ENCODE peak calls at places on chromosomes 16 and 17, in five cellular contexts. G is uterus, B is cardiac muscle cell, K is mucosa of descending colon, X is lower lobe of right lung. J is an unnamed sample.
A peak's percentile ranks its signal among the peaks of the same experiment; 100 is the strongest.

GRCh38 chr17:44084131-44084538 is 13.6 kb downstream of the G6PC3 start:
- DNase-seq in G (no peak), X (no peak), B (no peak), K (peak; percentile 40), J (no peak)

GRCh38 chr16:66292241-66292935 is 74.1 kb upstream of the CDH5 start:
- DNase-seq in K (no peak), B (no peak), G (no peak), X (no peak), J (no peak)

GRCh38 chr16:83878838-83879237 is 20.1 kb upstream of the MLYCD start:
- DNase-seq in K (peak; percentile 18), X (no peak), B (peak; percentile 73), G (no peak), J (no peak)

GRCh38 chr17:52025231-52025630 is 133.3 kb downstream of the CA10 start:
- DNase-seq in X (no peak), B (no peak), G (no peak), K (no peak), J (no peak)

GRCh38 chr16:48323783-48324775 is 61.1 kb downstream of the SIAH1 start:
- DNase-seq in G (no peak), X (no peak), B (no peak), K (no peak), J (no peak)

GRCh38 chr16:27317320-27317719 is 3.5 kb downstream of the IL4R start:
- DNase-seq in X (no peak), G (no peak), K (no peak), B (no peak), J (peak; percentile 70)

GRCh38 chr17:40558300-40558584 is 7.0 kb downstream of the CCR7 start:
- DNase-seq in G (no peak), B (no peak), K (no peak), X (no peak), J (no peak)

GRCh38 chr17:29582767-29583166 is 6.7 kb downstream of the GIT1 start:
- DNase-seq in G (no peak), K (no peak), X (no peak), B (no peak), J (no peak)

GRCh38 chr16:880471-881171 is 80.1 kb upstream of the GNG13 start:
- DNase-seq in K (no peak), G (no peak), B (no peak), X (peak; percentile 38), J (peak; percentile 48)

GRCh38 chr17:14792751-14793150 is 472.4 kb downstream of the PMP22 start:
- DNase-seq in K (no peak), B (peak; percentile 27), G (peak; percentile 23), X (no peak), J (no peak)

GRCh38 chr17:81575836-81576235 is 23.7 kb upstream of the FAAP100 start:
- DNase-seq in G (no peak), X (no peak), B (no peak), K (no peak), J (no peak)

GRCh38 chr17:53896047-53896446 is 73.3 kb downstream of the KIF2B start:
- DNase-seq in K (no peak), B (peak; percentile 1), X (no peak), G (no peak), J (no peak)

GRCh38 chr17:74337834-74338500 is 11.9 kb downstream of the KIF19 start:
- DNase-seq in X (no peak), K (no peak), B (no peak), G (no peak), J (no peak)

GRCh38 chr17:6508026-6508425 is 48.3 kb downstream of the PITPNM3 start:
- DNase-seq in G (no peak), X (no peak), K (no peak), B (no peak), J (no peak)

GRCh38 chr17:31460226-31460721 is 68.8 kb downstream of the RAB11FIP4 start:
- DNase-seq in K (no peak), B (no peak), X (no peak), G (no peak), J (no peak)

GRCh38 chr17:17725853-17726720 is 44.8 kb downstream of the RAI1 start:
- DNase-seq in X (no peak), K (no peak), G (no peak), B (no peak), J (peak; percentile 86)

GRCh38 chr16:77782694-77783093 is 5.7 kb upstream of the VAT1L start:
- DNase-seq in X (no peak), K (no peak), G (no peak), B (peak; percentile 5), J (no peak)

GRCh38 chr16:14436410-14436955 is 193.6 kb downstream of the PARN start:
- DNase-seq in X (no peak), B (no peak), G (no peak), K (no peak), J (no peak)

GRCh38 chr17:74454197-74455024 is 12.0 kb upstream of the CD300A start:
- DNase-seq in B (peak; percentile 92), X (peak; percentile 94), K (peak; percentile 92), G (peak; percentile 92), J (peak; percentile 96)

GRCh38 chr17:66975188-66975587 is 10.7 kb downstream of the CACNG4 start:
- DNase-seq in G (no peak), K (no peak), B (no peak), X (no peak), J (no peak)

GRCh38 chr16:21526923-21527807 is 72.2 kb upstream of the METTL9 start:
- DNase-seq in B (no peak), X (peak; percentile 44), K (no peak), G (no peak), J (peak; percentile 68)

GRCh38 chr16:84737658-84738057 is 37.9 kb downstream of the USP10 start:
- DNase-seq in G (no peak), K (peak; percentile 80), X (peak; percentile 53), B (no peak), J (no peak)

GRCh38 chr17:60087882-60088669 is 9.4 kb upstream of the HEATR6 start:
- DNase-seq in X (no peak), K (peak; percentile 30), G (no peak), B (peak; percentile 63), J (no peak)

GRCh38 chr17:50290074-50290702 is 15.9 kb downstream of the TMEM92 start:
- DNase-seq in K (peak; percentile 62), X (peak; percentile 80), G (peak; percentile 86), B (peak; percentile 99), J (no peak)

GRCh38 chr17:6599364-6599763 is 41.1 kb downstream of the KIAA0753 start:
- DNase-seq in B (no peak), K (no peak), X (no peak), G (no peak), J (no peak)

GRCh38 chr17:48637323-48638260 is 11.4 kb upstream of the HOXB9 start:
- DNase-seq in X (no peak), K (peak; percentile 45), B (peak; percentile 67), G (no peak), J (no peak)

GRCh38 chr17:80277751-80278671 is 17.4 kb downstream of the RNF213 start:
- DNase-seq in B (no peak), G (no peak), K (no peak), X (peak; percentile 43), J (no peak)

GRCh38 chr16:88943131-88943664 is 33.8 kb downstream of the CBFA2T3 start:
- DNase-seq in X (no peak), G (no peak), K (no peak), B (no peak), J (no peak)

GRCh38 chr17:47949197-47949759 is 7.9 kb downstream of the PNPO start:
- DNase-seq in B (peak; percentile 95), K (peak; percentile 96), X (peak; percentile 94), G (peak; percentile 90), J (peak; percentile 96)

GRCh38 chr16:67548265-67549126 is 13.8 kb upstream of the CTCF start:
- DNase-seq in B (no peak), K (no peak), G (no peak), X (peak; percentile 20), J (peak; percentile 70)
- H3K4me1 ChIP-seq in B (no peaks in the 10 kb centered on the region), K (peaks cover 15% of the 10 kb centered on the region), G (no peaks in the 10 kb centered on the region), X (peaks cover 62% of the 10 kb centered on the region), J (peaks cover 56% of the 10 kb centered on the region)

GRCh38 chr17:64022631-64023063 is 2.2 kb upstream of the ICAM2 start:
- DNase-seq in K (no peak), X (no peak), B (no peak), G (no peak), J (no peak)

GRCh38 chr17:64020068-64020766 is at the start of gene ICAM2:
- DNase-seq in X (peak; percentile 81), K (peak; percentile 81), B (no peak), G (peak; percentile 33), J (peak; percentile 95)

GRCh38 chr17:64017381-64017980 is 3.0 kb downstream of the ICAM2 start:
- DNase-seq in B (no peak), K (no peak), X (no peak), G (no peak), J (no peak)

GRCh38 chr17:64016974-64017373 is 3.5 kb downstream of the ICAM2 start:
- DNase-seq in G (no peak), B (no peak), K (no peak), X (no peak), J (no peak)

DNA sequence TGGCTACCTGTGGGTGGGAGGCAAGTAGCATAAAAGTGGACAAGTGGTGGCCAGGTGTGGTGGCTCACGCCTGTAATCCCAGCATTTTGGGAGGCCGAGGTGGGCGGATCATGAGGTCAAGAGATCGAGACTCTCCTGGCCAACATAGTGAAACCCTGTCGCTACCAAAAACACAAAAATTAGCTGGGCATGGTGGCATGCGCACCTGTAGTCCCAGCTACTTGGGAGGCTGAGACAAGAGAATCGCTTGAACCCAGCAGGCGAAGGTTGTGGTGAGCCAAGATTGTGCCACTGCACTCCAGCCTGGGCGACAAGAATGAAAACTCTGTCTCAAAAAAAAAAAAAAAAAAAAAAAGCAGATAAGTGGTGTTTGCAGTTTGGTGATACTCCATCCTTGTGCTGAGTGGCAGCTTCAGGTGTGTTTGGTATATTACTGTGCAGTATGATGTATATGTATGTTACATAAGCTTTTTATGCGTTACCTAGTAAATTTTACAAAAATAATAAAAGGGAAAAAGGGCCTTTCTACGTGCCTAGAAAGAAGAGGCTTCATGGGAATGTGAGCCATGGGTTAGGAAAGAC is 856 bp downstream of the ICAM2 start:
- DNase-seq in K (no peak), X (no peak), B (no peak), G (no peak), J (no peak)
- H3K4me3 ChIP-seq in K (peak overlapping the region; percentile 6), X (peak overlapping the region; percentile 64), B (no peak overlapping the region), G (peak overlapping the region; percentile 19), J (peak overlapping the region; percentile 57)

DNA sequence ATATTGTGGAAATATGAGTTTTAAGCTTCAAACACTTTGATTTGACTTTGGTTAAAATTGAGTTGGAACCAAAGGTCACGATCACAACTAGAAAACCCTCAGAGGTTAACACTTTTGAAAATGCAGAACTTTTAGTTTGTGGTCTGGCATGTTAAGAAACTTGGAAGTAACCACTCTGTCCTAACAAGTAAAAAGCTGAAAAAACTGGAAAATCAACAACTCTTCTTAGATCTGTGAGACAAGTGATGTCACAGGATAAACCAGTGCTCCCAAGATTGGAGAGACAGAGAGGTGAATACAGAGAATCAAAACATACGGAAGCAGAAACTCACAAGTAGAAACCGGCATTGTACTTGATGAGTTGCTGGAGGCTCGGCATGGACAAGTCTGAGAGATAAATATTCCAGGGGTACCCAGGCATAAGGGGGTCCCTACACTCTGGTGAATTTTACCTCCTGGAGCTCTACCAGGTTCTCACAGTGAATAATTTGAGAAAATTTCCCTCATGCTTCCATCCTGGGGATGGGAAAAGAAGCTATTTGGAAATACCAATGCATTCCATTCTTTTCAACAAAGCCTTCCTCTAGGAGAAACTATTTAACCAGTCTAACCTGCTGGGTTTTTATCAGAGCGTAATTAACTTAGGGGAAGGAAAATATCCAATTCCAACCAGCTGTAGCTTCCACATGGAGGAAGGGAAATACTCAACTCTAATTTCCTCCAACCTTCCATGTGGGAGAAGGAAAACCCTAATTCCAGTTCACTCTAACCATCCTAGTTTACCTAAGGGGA is 17.2 kb downstream of the MFSD6L start:
- DNase-seq in G (no peak), X (no peak), K (no peak), B (no peak), J (no peak)
- H3K4me1 ChIP-seq in G (no peaks in the 10 kb centered on the region), X (peaks cover 2% of the 10 kb centered on the region), K (no peaks in the 10 kb centered on the region), B (no peaks in the 10 kb centered on the region), J (peaks cover 5% of the 10 kb centered on the region)

GRCh38 chr16:23302045-23302956 is at the start of gene SCNN1B:
- DNase-seq in K (peak; percentile 71), G (no peak), B (no peak), X (peak; percentile 70), J (no peak)
- H3K4me3 ChIP-seq in K (peak within 1 kb of the TSS; percentile 37), G (no peak within 1 kb of the TSS), B (peak within 1 kb of the TSS; percentile 10), X (peak within 1 kb of the TSS; percentile 58), J (peak within 1 kb of the TSS; percentile 37)